ENCODE peak calls at places on chromosomes 2 and 18, in six cellular contexts. One of them, this sample, is unnamed.

GRCh38 chr2:20164061-20164733 is 60.7 kb downstream of the SDC1 start:
- DNase-seq in OCI-LY7: no peak
- DNase-seq in activated CD4-positive, CD25-positive, alpha-beta regulatory T cell: no peak
- DNase-seq in NCI-H2081 treated with DMSO at 0.1 percent for 48 hours: no peak
- DNase-seq in heart left ventricle: no peak
- DNase-seq in RPMI8226: peak; percentile 45
- DNase-seq in this sample: no peak

GRCh38 chr18:43904209-43904837 is 627.0 kb upstream of the SYT4 start:
- DNase-seq in OCI-LY7: no peak
- DNase-seq in activated CD4-positive, CD25-positive, alpha-beta regulatory T cell: no peak
- DNase-seq in NCI-H2081 treated with DMSO at 0.1 percent for 48 hours: no peak
- DNase-seq in heart left ventricle: no peak
- DNase-seq in RPMI8226: no peak
- DNase-seq in this sample: no peak

GRCh38 chr2:129458006-129458405 is 521.5 kb upstream of the RAB6C start:
- DNase-seq in OCI-LY7: no peak
- DNase-seq in activated CD4-positive, CD25-positive, alpha-beta regulatory T cell: no peak
- DNase-seq in NCI-H2081 treated with DMSO at 0.1 percent for 48 hours: no peak
- DNase-seq in heart left ventricle: no peak
- DNase-seq in RPMI8226: no peak
- DNase-seq in this sample: no peak

GRCh38 chr2:45577426-45577825 is 33.6 kb downstream of the SRBD1 start:
- DNase-seq in OCI-LY7: no peak
- DNase-seq in activated CD4-positive, CD25-positive, alpha-beta regulatory T cell: no peak
- DNase-seq in NCI-H2081 treated with DMSO at 0.1 percent for 48 hours: no peak
- DNase-seq in heart left ventricle: no peak
- DNase-seq in RPMI8226: no peak
- DNase-seq in this sample: no peak

GRCh38 chr2:98615481-98615880 is 7.1 kb downstream of the UNC50 start:
- DNase-seq in OCI-LY7: no peak
- DNase-seq in activated CD4-positive, CD25-positive, alpha-beta regulatory T cell: no peak
- DNase-seq in NCI-H2081 treated with DMSO at 0.1 percent for 48 hours: no peak
- DNase-seq in heart left ventricle: no peak
- DNase-seq in RPMI8226: no peak
- DNase-seq in this sample: no peak

GRCh38 chr2:174334781-174335604 is at the start of gene SP9:
- DNase-seq in OCI-LY7: no peak
- DNase-seq in activated CD4-positive, CD25-positive, alpha-beta regulatory T cell: no peak
- DNase-seq in NCI-H2081 treated with DMSO at 0.1 percent for 48 hours: no peak
- DNase-seq in heart left ventricle: peak; percentile 63
- DNase-seq in RPMI8226: peak; percentile 59
- DNase-seq in this sample: no peak

GRCh38 chr18:36501100-36501499 is 203.6 kb downstream of the FHOD3 start:
- DNase-seq in OCI-LY7: no peak
- DNase-seq in activated CD4-positive, CD25-positive, alpha-beta regulatory T cell: no peak
- DNase-seq in NCI-H2081 treated with DMSO at 0.1 percent for 48 hours: no peak
- DNase-seq in heart left ventricle: peak; percentile 65
- DNase-seq in RPMI8226: no peak
- DNase-seq in this sample: no peak

GRCh38 chr2:118249970-118250369 is 161.7 kb downstream of the INSIG2 start:
- DNase-seq in OCI-LY7: no peak
- DNase-seq in activated CD4-positive, CD25-positive, alpha-beta regulatory T cell: no peak
- DNase-seq in NCI-H2081 treated with DMSO at 0.1 percent for 48 hours: no peak
- DNase-seq in heart left ventricle: no peak
- DNase-seq in RPMI8226: no peak
- DNase-seq in this sample: peak; percentile 80

GRCh38 chr2:105569616-105570015 is 170.8 kb upstream of the FHL2 start:
- DNase-seq in OCI-LY7: no peak
- DNase-seq in activated CD4-positive, CD25-positive, alpha-beta regulatory T cell: no peak
- DNase-seq in NCI-H2081 treated with DMSO at 0.1 percent for 48 hours: no peak
- DNase-seq in heart left ventricle: no peak
- DNase-seq in RPMI8226: no peak
- DNase-seq in this sample: no peak

GRCh38 chr18:32271649-32272324 is 81.9 kb downstream of the MEP1B start:
- DNase-seq in OCI-LY7: peak; percentile 14
- DNase-seq in activated CD4-positive, CD25-positive, alpha-beta regulatory T cell: no peak
- DNase-seq in NCI-H2081 treated with DMSO at 0.1 percent for 48 hours: no peak
- DNase-seq in heart left ventricle: no peak
- DNase-seq in RPMI8226: peak; percentile 45
- DNase-seq in this sample: no peak

This sample was measured in MV-4-11.